ENCODE peak calls at places on chromosomes 16 and 17, in eight cellular contexts. S is mesenchymal stem cell; O is substantia nigra; W is heart left ventricle; J is CD4-positive, CD25-positive, alpha-beta regulatory T cell; H is DND-41; F is AG04450; A is HCT116. M is an unnamed sample.

GRCh38 chr17:83055911-83056582 is 23.4 kb upstream of the METRNL start:
- DNase-seq in S (peak; percentile 85), O (no peak), W (peak; percentile 51), J (no peak), H (no peak), F (peak; percentile 50), A (no peak), M (no peak)

GRCh38 chr17:64781394-64781793 is 119.3 kb upstream of the SMURF2 start:
- DNase-seq in S (peak; percentile 57), O (no peak), W (peak; percentile 91), J (peak; percentile 76), H (peak; percentile 80), F (no peak), A (no peak), M (no peak)

GRCh38 chr17:8470447-8471047 is 34.9 kb downstream of the NDEL1 start:
- DNase-seq in S (no peak), O (no peak), W (peak; percentile 78), J (no peak), H (no peak), F (no peak), A (no peak), M (no peak)

GRCh38 chr16:73196670-73197069 is 148.7 kb upstream of the ZFHX3 start:
- DNase-seq in S (peak; percentile 73), O (peak; percentile 30), W (no peak), J (peak; percentile 3), H (peak; percentile 35), F (no peak), A (peak; percentile 54), M (peak; percentile 52)

GRCh38 chr16:30567160-30567990 is 4.1 kb downstream of the ZNF688 start:
- DNase-seq in S (peak; percentile 65), O (no peak), W (no peak), J (peak; percentile 64), H (no peak), F (no peak), A (no peak), M (no peak)

GRCh38 chr16:89093602-89094251 is at the start of gene ACSF3:
- DNase-seq in S (peak; percentile 37), O (peak; percentile 14), W (peak; percentile 89), J (peak; percentile 78), H (peak; percentile 71), F (no peak), A (no peak), M (no peak)

GRCh38 chr16:53581784-53582183 is 78.8 kb upstream of the AKTIP start:
- DNase-seq in S (no peak), O (no peak), W (no peak), J (no peak), H (no peak), F (no peak), A (no peak), M (no peak)

GRCh38 chr16:35506018-35506897 is 2046.8 kb downstream of the TP53TG3F start:
- DNase-seq in S (no peak), O (no peak), W (no peak), J (no peak), H (no peak), F (no peak), A (no peak), M (no peak)

GRCh38 chr16:1078579-1079021 is 6.1 kb downstream of the SSTR5 start:
- DNase-seq in S (no peak), O (no peak), W (no peak), J (no peak), H (no peak), F (no peak), A (no peak), M (peak; percentile 83)

GRCh38 chr17:55705847-55706246 is 16.8 kb downstream of the TMEM100 start:
- DNase-seq in S (peak; percentile 75), O (no peak), W (no peak), J (no peak), H (no peak), F (no peak), A (no peak), M (no peak)

GRCh38 chr17:64176556-64176955 is 46.6 kb upstream of the ERN1 start:
- DNase-seq in S (no peak), O (no peak), W (no peak), J (no peak), H (no peak), F (no peak), A (no peak), M (no peak)

GRCh38 chr16:55563797-55564196 is 2.7 kb upstream of the CAPNS2 start:
- DNase-seq in S (no peak), O (no peak), W (no peak), J (no peak), H (no peak), F (no peak), A (no peak), M (no peak)

GRCh38 chr16:57628008-57628781 is at the start of gene ADGRG1:
- DNase-seq in S (peak; percentile 98), O (peak; percentile 61), W (peak; percentile 83), J (peak; percentile 18), H (no peak), F (peak; percentile 80), A (peak; percentile 71), M (peak; percentile 82)

GRCh38 chr16:81650982-81651562 is 128.0 kb upstream of the PLCG2 start:
- DNase-seq in S (no peak), O (no peak), W (peak; percentile 81), J (no peak), H (no peak), F (no peak), A (no peak), M (no peak)

GRCh38 chr17:19568016-19568350 is 34.3 kb downstream of the SLC47A1 start:
- DNase-seq in S (no peak), O (no peak), W (no peak), J (no peak), H (no peak), F (no peak), A (no peak), M (no peak)

GRCh38 chr17:57577751-57578607 is 167.1 kb downstream of the CCDC182 start:
- DNase-seq in S (peak; percentile 90), O (no peak), W (no peak), J (no peak), H (no peak), F (peak; percentile 38), A (no peak), M (no peak)

GRCh38 chr17:62791235-62792121 is 16.6 kb downstream of the MARCHF10 start:
- DNase-seq in S (peak; percentile 88), O (no peak), W (no peak), J (no peak), H (no peak), F (peak; percentile 85), A (no peak), M (no peak)

GRCh38 chr16:57413301-57413730 is 8.7 kb downstream of the CCL17 start:
- DNase-seq in S (no peak), O (no peak), W (no peak), J (no peak), H (no peak), F (no peak), A (no peak), M (no peak)

GRCh38 chr17:51510940-51511339 is 250.6 kb downstream of the UTP18 start:
- DNase-seq in S (no peak), O (no peak), W (no peak), J (no peak), H (no peak), F (no peak), A (no peak), M (no peak)

DNA sequence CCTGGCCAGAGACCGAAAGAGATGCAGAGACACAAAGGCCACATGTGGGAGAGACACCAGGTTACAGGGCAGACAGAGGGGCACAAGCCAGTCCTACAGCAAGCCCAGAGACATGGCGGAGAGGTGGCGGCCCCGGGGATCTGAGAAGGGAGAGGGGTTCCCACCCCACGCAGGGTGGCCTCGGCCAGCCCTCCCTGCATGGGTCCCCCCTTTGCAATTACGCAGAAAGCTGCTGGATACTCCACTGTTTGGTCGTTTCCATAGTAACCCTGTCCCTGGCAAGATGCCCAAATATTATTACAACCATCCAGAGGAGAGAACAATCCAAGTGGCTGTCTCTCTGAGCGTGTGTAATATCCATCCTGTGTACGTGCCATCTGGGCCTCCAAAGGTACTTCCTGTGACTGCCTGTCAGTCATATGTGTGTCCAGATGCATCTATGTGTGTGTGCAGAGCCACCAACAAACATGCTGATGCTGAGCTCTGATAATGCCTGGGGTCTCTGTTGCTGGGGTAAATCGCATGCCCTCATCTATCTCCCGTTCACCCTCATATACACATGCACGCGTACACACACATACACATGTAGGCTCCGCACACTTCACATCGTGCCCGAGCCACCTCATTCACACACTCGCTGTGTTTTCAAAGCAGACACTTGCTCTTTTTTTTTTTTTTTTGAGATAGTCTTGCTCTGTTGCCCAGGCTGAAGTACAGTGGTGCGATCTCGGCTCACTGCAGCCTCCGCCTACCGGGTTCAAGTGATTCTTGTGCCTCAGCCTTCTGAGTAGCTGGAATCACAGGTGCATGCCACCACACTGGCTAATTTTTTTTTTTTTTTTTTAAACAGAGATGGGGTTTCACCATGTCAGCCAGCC is 5.5 kb downstream of the PCGF2 start:
- DNase-seq in S (peak; percentile 77), O (no peak), W (peak; percentile 61), J (no peak), H (no peak), F (peak; percentile 37), A (no peak), M (peak; percentile 78)
- H3K27ac ChIP-seq in S (no peak overlapping the region), O (no peak overlapping the region), W (peak overlapping the region; percentile 80), J (no peak overlapping the region), H (no peak overlapping the region), F (peak overlapping the region; percentile 47), A (no peak overlapping the region), M (peak overlapping the region; percentile 91)

GRCh38 chr16:67249178-67249759 is 490 bp downstream of the SLC9A5 start:
- DNase-seq in S (peak; percentile 34), O (no peak), W (no peak), J (no peak), H (no peak), F (no peak), A (no peak), M (no peak)
- H3K27ac ChIP-seq in S (no peak overlapping the region), O (no peak overlapping the region), W (no peak overlapping the region), J (no peak overlapping the region), H (no peak overlapping the region), F (peak overlapping the region; percentile 47), A (peak overlapping the region; percentile 92), M (no peak overlapping the region)

GRCh38 chr16:4391635-4392381 is 20.2 kb downstream of the VASN start:
- DNase-seq in S (no peak), O (no peak), W (peak; percentile 42), J (peak; percentile 26), H (peak; percentile 70), F (no peak), A (no peak), M (no peak)
- H3K27ac ChIP-seq in S (no peak overlapping the region), O (no peak overlapping the region), W (peak overlapping the region; percentile 59), J (no peak overlapping the region), H (no peak overlapping the region), F (peak overlapping the region; percentile 87), A (no peak overlapping the region), M (no peak overlapping the region)

DNA sequence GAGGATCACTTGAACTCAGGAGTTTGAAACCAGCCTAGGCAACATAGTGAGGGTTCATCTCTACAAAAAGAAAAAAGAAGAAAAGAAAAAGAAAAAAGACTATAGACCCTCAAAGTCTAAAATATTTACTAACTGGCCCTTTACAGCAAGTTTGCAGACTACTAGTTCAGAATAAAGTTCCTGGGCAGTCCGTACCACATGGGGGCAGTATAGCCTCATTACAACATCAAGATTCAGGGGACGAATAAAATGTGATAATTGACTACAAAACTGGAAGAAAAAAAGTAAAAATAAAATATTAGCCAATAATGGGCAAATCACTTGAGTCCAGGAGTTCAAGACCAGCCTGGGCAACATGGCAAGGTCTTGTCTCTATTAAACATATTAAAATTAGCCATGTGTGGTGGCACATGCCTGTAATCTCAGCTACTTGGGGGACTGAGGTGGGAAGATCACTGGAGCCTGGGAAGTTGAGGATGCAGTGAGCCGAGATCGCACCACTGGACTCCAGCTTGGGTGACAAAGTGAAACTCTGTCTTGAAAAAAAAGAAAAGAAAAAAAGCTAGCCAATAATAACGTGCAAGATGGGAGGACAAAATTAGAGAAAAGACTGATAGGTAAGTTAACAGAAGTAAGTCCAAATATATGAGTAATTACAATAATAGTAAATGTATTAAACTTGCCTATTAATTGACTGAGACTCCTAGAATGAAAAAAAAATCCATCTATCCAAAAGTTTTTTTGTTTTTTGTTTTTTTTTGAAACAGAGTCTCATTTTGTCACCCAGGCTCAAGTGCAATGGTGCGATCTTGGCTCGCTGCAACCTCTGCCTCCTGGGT is 129.4 kb upstream of the SEC14L1 start:
- DNase-seq in S (peak; percentile 24), O (no peak), W (no peak), J (peak; percentile 52), H (peak; percentile 42), F (no peak), A (peak; percentile 48), M (no peak)
- H3K27ac ChIP-seq in S (no peak overlapping the region), O (no peak overlapping the region), W (no peak overlapping the region), J (no peak overlapping the region), H (no peak overlapping the region), F (no peak overlapping the region), A (no peak overlapping the region), M (no peak overlapping the region)